ENCODE peak calls at places on chromosome 16, in nine cellular contexts. W, N, T, E, M, I, V, L and Y are unnamed samples.
A peak's percentile ranks its signal among the peaks of the same experiment; 100 is the strongest.

GRCh38 chr16:83843657-83844056 is 35.9 kb downstream of the HSBP1 start:
- DNase-seq in W (no peak), N (no peak), T (no peak), E (no peak), M (no peak), I (no peak), V (no peak), L (no peak), Y (no peak)

GRCh38 chr16:70253291-70254094 is 1.8 kb upstream of the EXOSC6 start:
- DNase-seq in W (peak; percentile 81), N (no peak), T (no peak), E (peak; percentile 32), M (peak; percentile 56), I (no peak), V (peak; percentile 36), L (no peak), Y (peak; percentile 68)

GRCh38 chr16:3036726-3037315 is at the start of gene BICDL2:
- DNase-seq in W (peak; percentile 90), N (no peak), T (no peak), E (no peak), M (no peak), I (no peak), V (no peak), L (no peak), Y (no peak)

GRCh38 chr16:65069766-65070165 is 52.1 kb downstream of the CDH11 start:
- DNase-seq in W (no peak), N (no peak), T (no peak), E (no peak), M (no peak), I (no peak), V (peak; percentile 61), L (no peak), Y (no peak)

GRCh38 chr16:65598626-65599025 is 476.8 kb upstream of the CDH11 start:
- DNase-seq in W (no peak), N (no peak), T (no peak), E (no peak), M (no peak), I (no peak), V (no peak), L (no peak), Y (no peak)

GRCh38 chr16:81752225-81752875 is 26.7 kb upstream of the PLCG2 start:
- DNase-seq in W (no peak), N (peak; percentile 36), T (no peak), E (no peak), M (no peak), I (no peak), V (no peak), L (peak; percentile 37), Y (no peak)

GRCh38 chr16:4392382-4393242 is 21.0 kb downstream of the VASN start:
- DNase-seq in W (peak; percentile 89), N (no peak), T (peak; percentile 54), E (no peak), M (no peak), I (no peak), V (peak; percentile 86), L (no peak), Y (peak; percentile 90)

GRCh38 chr16:10971560-10971961 is 27.2 kb downstream of the CLEC16A start:
- DNase-seq in W (no peak), N (no peak), T (peak; percentile 22), E (no peak), M (peak; percentile 51), I (peak; percentile 35), V (peak; percentile 92), L (no peak), Y (peak; percentile 95)

GRCh38 chr16:85461814-85462404 is 151.2 kb upstream of the GSE1 start:
- DNase-seq in W (peak; percentile 76), N (no peak), T (no peak), E (no peak), M (no peak), I (no peak), V (peak; percentile 50), L (no peak), Y (peak; percentile 59)
- H3K4me3 ChIP-seq in W (peak overlapping the region; percentile 51), N (no peak overlapping the region), T (peak overlapping the region; percentile 30), E (peak overlapping the region; percentile 70), M (peak overlapping the region; percentile 37), I (peak overlapping the region; percentile 67), V (no peak overlapping the region), L (peak overlapping the region; percentile 55), Y (peak overlapping the region; percentile 69)

GRCh38 chr16:50812046-50812445 is 70.2 kb downstream of the CYLD start:
- DNase-seq in W (no peak), N (no peak), T (no peak), E (no peak), M (no peak), I (no peak), V (no peak), L (no peak), Y (no peak)

GRCh38 chr16:50809561-50809960 is 67.7 kb downstream of the CYLD start:
- DNase-seq in W (no peak), N (no peak), T (no peak), E (no peak), M (no peak), I (no peak), V (no peak), L (no peak), Y (no peak)

GRCh38 chr16:50808929-50809538 is 67.1 kb downstream of the CYLD start:
- DNase-seq in W (no peak), N (no peak), T (no peak), E (no peak), M (no peak), I (no peak), V (no peak), L (no peak), Y (no peak)

GRCh38 chr16:50812876-50813466 is 71.1 kb downstream of the CYLD start:
- DNase-seq in W (peak; percentile 14), N (no peak), T (no peak), E (no peak), M (no peak), I (no peak), V (no peak), L (no peak), Y (no peak)

DNA sequence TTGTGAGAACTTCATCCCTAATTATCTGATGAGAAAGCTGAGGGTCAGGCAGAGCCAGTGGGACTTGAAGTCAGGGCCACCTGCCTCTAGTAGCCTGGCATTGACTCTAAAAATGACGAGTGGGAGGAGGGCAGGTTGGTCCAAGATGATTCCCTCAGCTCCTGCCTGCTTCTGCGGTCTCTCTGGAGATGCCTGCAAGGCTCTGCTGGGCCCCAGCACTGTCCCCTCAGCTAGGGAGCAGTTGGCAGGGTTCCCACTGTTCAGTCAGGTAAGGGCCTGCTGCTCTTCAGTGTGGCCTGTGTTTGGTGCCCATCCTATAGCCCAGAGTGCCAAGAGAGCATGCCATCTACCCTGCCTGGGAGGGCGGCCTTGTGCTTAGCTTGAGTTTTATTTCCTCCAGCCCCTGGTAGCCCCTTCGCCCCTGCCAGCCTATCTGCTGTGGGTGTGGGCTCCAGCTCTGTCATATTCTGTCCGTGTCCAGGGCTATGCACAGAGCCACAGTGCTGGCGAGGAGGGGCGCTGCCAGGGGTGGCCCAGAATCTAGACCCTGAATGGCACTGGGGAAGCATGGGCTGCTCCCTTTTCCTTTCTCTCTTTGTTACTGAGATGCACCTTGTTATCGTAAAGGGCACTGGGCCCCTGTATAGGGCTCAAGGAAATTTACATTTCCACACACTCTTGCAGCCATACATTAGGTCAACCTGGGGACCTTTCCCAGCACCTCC is 68.5 kb downstream of the CYLD start:
- DNase-seq in W (no peak), N (no peak), T (no peak), E (no peak), M (no peak), I (no peak), V (no peak), L (no peak), Y (no peak)
- H3K4me1 ChIP-seq in W (no peaks in the 10 kb centered on the region), N (no peaks in the 10 kb centered on the region), T (no peaks in the 10 kb centered on the region), E (peaks cover 3% of the 10 kb centered on the region), M (no peaks in the 10 kb centered on the region), I (peaks cover 6% of the 10 kb centered on the region), V (no peaks in the 10 kb centered on the region), L (no peaks in the 10 kb centered on the region), Y (no peaks in the 10 kb centered on the region)

DNA sequence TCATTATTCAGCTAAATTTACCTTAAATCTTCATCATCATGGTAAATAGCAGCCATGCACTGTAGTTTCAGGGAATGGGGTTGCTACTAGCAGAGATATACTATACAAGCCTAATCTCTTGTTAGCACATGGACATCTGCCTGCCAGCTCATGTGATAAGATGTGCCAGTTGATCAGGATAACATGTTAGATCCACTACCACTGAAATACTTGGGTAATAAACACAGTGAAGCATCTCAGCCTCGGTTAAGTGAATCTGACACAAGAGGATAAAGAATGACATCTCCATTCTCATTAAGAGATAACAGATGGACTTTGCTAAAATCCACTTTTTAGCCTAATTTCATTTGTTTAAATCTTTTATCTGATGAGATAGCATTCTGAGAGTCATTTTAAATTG is 256.1 kb downstream of the CDH8 start:
- DNase-seq in W (no peak), N (no peak), T (no peak), E (no peak), M (no peak), I (no peak), V (no peak), L (no peak), Y (no peak)
- H3K4me3 ChIP-seq in W (no peak overlapping the region), N (no peak overlapping the region), T (no peak overlapping the region), E (no peak overlapping the region), M (no peak overlapping the region), I (no peak overlapping the region), V (no peak overlapping the region), L (no peak overlapping the region), Y (no peak overlapping the region)

GRCh38 chr16:68084504-68085258 is 489 bp upstream of the NFATC3 start:
- DNase-seq in W (peak; percentile 89), N (peak; percentile 87), T (peak; percentile 77), E (peak; percentile 87), M (peak; percentile 92), I (peak; percentile 85), V (peak; percentile 61), L (peak; percentile 70), Y (peak; percentile 92)

GRCh38 chr16:68081796-68082567 is 3.2 kb upstream of the NFATC3 start:
- DNase-seq in W (peak; percentile 35), N (no peak), T (no peak), E (no peak), M (no peak), I (no peak), V (no peak), L (no peak), Y (no peak)

GRCh38 chr16:68083239-68083781 is 1.9 kb upstream of the NFATC3 start:
- DNase-seq in W (peak; percentile 43), N (no peak), T (no peak), E (no peak), M (no peak), I (no peak), V (no peak), L (no peak), Y (no peak)

GRCh38 chr16:68083861-68084503 is 1.2 kb upstream of the NFATC3 start:
- DNase-seq in W (no peak), N (no peak), T (peak; percentile 27), E (no peak), M (no peak), I (no peak), V (peak; percentile 37), L (no peak), Y (peak; percentile 44)

DNA sequence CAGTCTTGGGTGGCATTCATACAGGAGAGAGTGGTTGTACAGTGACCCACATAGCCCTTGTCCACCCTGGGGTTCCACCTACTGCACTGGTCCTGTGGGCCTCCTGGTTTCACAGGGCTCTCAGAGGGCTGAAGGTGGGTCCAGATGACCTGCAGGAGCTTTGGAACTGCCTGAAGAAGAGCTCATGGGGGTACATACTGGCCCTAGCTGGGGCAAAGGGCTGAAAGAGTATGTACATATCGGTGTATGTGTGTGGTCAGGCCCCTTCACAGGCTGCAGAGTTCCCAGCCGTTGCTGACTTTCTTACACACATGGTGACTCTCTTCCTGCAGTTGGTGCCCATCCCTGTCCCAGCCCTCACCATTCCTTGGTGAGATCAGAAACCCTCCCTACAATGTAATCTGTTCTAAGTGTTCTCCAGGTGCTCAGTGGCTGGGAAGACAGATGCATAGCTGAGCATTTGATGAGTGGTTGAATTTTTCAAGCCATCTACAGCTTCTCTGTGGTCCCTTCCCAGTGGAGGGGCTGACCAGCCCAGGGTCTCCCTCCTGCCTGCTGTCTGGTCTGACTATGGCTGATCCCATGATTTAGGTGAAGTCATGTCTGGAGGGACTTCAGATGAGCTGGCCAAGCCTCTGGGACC is 2.5 kb upstream of the NFATC3 start:
- DNase-seq in W (peak; percentile 37), N (no peak), T (no peak), E (no peak), M (no peak), I (no peak), V (no peak), L (no peak), Y (no peak)
- H3K4me1 ChIP-seq in W (peaks cover 11% of the 10 kb centered on the region), N (peaks cover 44% of the 10 kb centered on the region), T (no peaks in the 10 kb centered on the region), E (peaks cover 72% of the 10 kb centered on the region), M (peaks cover 19% of the 10 kb centered on the region), I (peaks cover 78% of the 10 kb centered on the region), V (peaks cover 23% of the 10 kb centered on the region), L (peaks cover 7% of the 10 kb centered on the region), Y (peaks cover 58% of the 10 kb centered on the region)